ENCODE peak calls at places on chromosomes 11 and 22, in nine cellular contexts. Y, M, R, P, C, O, I, X and H are unnamed samples.

GRCh38 chr11:65058012-65058411 is 341 bp downstream of the NAALADL1 start:
- DNase-seq in Y (no peak), M (no peak), R (no peak), P (no peak), C (no peak), O (no peak), I (no peak), X (no peak), H (no peak)

GRCh38 chr11:134658481-134659080 is 246.5 kb upstream of the B3GAT1 start:
- DNase-seq in Y (no peak), M (no peak), R (no peak), P (no peak), C (no peak), O (no peak), I (peak; percentile 62), X (no peak), H (peak; percentile 21)

GRCh38 chr11:36253238-36253637 is 36.0 kb downstream of the COMMD9 start:
- DNase-seq in Y (peak; percentile 80), M (no peak), R (no peak), P (no peak), C (no peak), O (no peak), I (no peak), X (no peak), H (no peak)

GRCh38 chr22:49776053-49776511 is 51.6 kb downstream of the BRD1 start:
- DNase-seq in Y (no peak), M (no peak), R (no peak), P (no peak), C (no peak), O (no peak), I (no peak), X (no peak), H (no peak)

GRCh38 chr11:123261345-123262106 is 66.5 kb upstream of the CLMP start:
- DNase-seq in Y (peak; percentile 89), M (peak; percentile 92), R (peak; percentile 92), P (peak; percentile 40), C (peak; percentile 62), O (peak; percentile 41), I (no peak), X (peak; percentile 79), H (peak; percentile 88)

GRCh38 chr11:14380947-14381555 is 22.1 kb upstream of the RRAS2 start:
- DNase-seq in Y (peak; percentile 55), M (peak; percentile 75), R (peak; percentile 90), P (peak; percentile 22), C (no peak), O (peak; percentile 35), I (no peak), X (peak; percentile 46), H (peak; percentile 40)

GRCh38 chr11:110776091-110776490 is 63.9 kb upstream of the ARHGAP20 start:
- DNase-seq in Y (no peak), M (no peak), R (no peak), P (no peak), C (no peak), O (no peak), I (no peak), X (no peak), H (no peak)

GRCh38 chr11:69398529-69399492 is 82.7 kb upstream of the LINC01488 start:
- DNase-seq in Y (no peak), M (peak; percentile 45), R (peak; percentile 41), P (no peak), C (no peak), O (peak; percentile 57), I (no peak), X (no peak), H (no peak)

GRCh38 chr11:104332110-104332509 is 168.2 kb upstream of the PDGFD start:
- DNase-seq in Y (peak; percentile 49), M (peak; percentile 28), R (no peak), P (peak; percentile 5), C (peak; percentile 32), O (no peak), I (no peak), X (no peak), H (peak; percentile 53)

GRCh38 chr22:23204541-23205157 is 24.3 kb downstream of the BCR start:
- DNase-seq in Y (no peak), M (no peak), R (peak; percentile 77), P (no peak), C (no peak), O (no peak), I (no peak), X (no peak), H (no peak)

GRCh38 chr11:120942701-120943100 is 81.2 kb upstream of the TBCEL start:
- DNase-seq in Y (no peak), M (no peak), R (no peak), P (no peak), C (no peak), O (no peak), I (no peak), X (no peak), H (no peak)

GRCh38 chr11:120938255-120938654 is 85.6 kb upstream of the TBCEL start:
- DNase-seq in Y (no peak), M (no peak), R (no peak), P (no peak), C (no peak), O (no peak), I (no peak), X (no peak), H (no peak)

GRCh38 chr11:120937501-120937900 is 86.4 kb upstream of the TBCEL start:
- DNase-seq in Y (no peak), M (no peak), R (no peak), P (no peak), C (no peak), O (no peak), I (no peak), X (no peak), H (no peak)

GRCh38 chr11:120941000-120941399 is 82.9 kb upstream of the TBCEL start:
- DNase-seq in Y (no peak), M (no peak), R (peak; percentile 16), P (no peak), C (no peak), O (peak; percentile 20), I (no peak), X (no peak), H (no peak)

GRCh38 chr11:120940297-120940847 is 83.5 kb upstream of the TBCEL start:
- DNase-seq in Y (no peak), M (no peak), R (peak; percentile 25), P (no peak), C (no peak), O (peak; percentile 56), I (no peak), X (no peak), H (no peak)
- H3K36me3 ChIP-seq in Y (no peaks in the 10 kb centered on the region), M (no peaks in the 10 kb centered on the region), R (no peaks in the 10 kb centered on the region), P (no peaks in the 10 kb centered on the region), C (no peaks in the 10 kb centered on the region), O (no peaks in the 10 kb centered on the region), I (no peaks in the 10 kb centered on the region), X (no peaks in the 10 kb centered on the region), H (no peaks in the 10 kb centered on the region)

GRCh38 chr11:120339394-120339890 is 3.2 kb downstream of the ARHGEF12 start:
- DNase-seq in Y (peak; percentile 48), M (peak; percentile 18), R (no peak), P (peak; percentile 40), C (no peak), O (no peak), I (no peak), X (peak; percentile 60), H (no peak)

GRCh38 chr11:120336641-120337132 is 474 bp downstream of the ARHGEF12 start:
- DNase-seq in Y (peak; percentile 61), M (peak; percentile 78), R (no peak), P (no peak), C (no peak), O (no peak), I (no peak), X (peak; percentile 56), H (peak; percentile 61)

GRCh38 chr11:120335928-120336640 is at the start of gene ARHGEF12:
- DNase-seq in Y (peak; percentile 97), M (peak; percentile 98), R (peak; percentile 98), P (peak; percentile 88), C (peak; percentile 93), O (peak; percentile 98), I (peak; percentile 97), X (peak; percentile 96), H (peak; percentile 99)

GRCh38 chr11:120337133-120337895 is 1.1 kb downstream of the ARHGEF12 start:
- DNase-seq in Y (peak; percentile 30), M (peak; percentile 41), R (no peak), P (peak; percentile 62), C (no peak), O (no peak), I (no peak), X (peak; percentile 46), H (peak; percentile 54)

DNA sequence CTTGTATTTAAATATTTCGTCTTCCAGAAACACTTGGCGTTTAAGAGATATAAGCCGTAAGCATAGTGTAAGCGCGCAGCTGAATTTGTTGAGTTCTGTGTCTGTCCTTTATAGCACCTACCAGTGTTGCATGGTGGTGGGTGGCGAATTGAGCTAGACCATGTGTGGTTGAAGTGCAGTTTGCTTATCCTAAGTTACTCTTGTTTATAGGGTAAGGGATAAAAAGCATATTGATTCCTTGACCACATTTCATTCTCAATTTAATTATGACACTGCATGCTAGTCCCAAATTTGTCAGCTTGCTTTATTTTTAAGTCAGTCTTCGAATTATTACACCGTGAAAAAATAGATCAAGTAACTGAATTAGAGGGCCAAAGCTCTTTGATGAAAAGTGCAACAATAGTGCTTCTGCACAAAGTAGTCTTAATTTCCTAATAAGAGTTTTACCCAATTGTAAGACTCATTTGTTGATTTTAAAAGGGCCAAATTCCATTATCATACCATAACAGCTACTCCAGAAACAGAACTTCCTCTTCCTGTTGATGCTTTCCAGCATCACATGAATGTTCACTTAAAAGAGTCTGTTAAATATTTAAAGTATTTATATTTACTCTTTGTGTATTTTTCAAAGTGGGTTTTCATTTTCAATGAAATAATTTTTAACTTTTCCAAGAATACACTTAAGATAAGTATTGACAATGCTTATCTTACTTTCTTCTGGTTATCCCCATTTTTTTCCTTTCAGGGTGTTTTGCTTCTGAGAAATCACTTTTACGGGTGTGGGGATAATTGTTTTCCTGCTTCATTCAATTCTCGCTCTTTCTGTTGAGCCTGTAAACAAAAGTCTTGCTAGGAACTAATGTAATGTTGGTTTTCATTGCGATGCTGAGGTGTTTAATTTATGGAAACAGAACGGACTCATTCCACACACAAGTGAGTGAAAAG is 2.0 kb downstream of the ARHGEF12 start:
- DNase-seq in Y (peak; percentile 36), M (peak; percentile 14), R (no peak), P (peak; percentile 27), C (no peak), O (no peak), I (no peak), X (peak; percentile 34), H (no peak)
- H3K4me1 ChIP-seq in Y (peaks cover 6% of the 10 kb centered on the region), M (peaks cover 28% of the 10 kb centered on the region), R (peaks cover 19% of the 10 kb centered on the region), P (peaks cover 49% of the 10 kb centered on the region), C (peaks cover 44% of the 10 kb centered on the region), O (peaks cover 29% of the 10 kb centered on the region), I (peaks cover 71% of the 10 kb centered on the region), X (peaks cover 40% of the 10 kb centered on the region), H (peaks cover 18% of the 10 kb centered on the region)

GRCh38 chr22:31300896-31301295 is 8.6 kb upstream of the PIK3IP1 start:
- DNase-seq in Y (no peak), M (no peak), R (no peak), P (peak; percentile 41), C (no peak), O (no peak), I (no peak), X (no peak), H (no peak)
- H3K4me3 ChIP-seq in Y (no peak overlapping the region), M (no peak overlapping the region), R (no peak overlapping the region), P (no peak overlapping the region), C (no peak overlapping the region), O (no peak overlapping the region), I (no peak overlapping the region), X (no peak overlapping the region), H (no peak overlapping the region)

DNA sequence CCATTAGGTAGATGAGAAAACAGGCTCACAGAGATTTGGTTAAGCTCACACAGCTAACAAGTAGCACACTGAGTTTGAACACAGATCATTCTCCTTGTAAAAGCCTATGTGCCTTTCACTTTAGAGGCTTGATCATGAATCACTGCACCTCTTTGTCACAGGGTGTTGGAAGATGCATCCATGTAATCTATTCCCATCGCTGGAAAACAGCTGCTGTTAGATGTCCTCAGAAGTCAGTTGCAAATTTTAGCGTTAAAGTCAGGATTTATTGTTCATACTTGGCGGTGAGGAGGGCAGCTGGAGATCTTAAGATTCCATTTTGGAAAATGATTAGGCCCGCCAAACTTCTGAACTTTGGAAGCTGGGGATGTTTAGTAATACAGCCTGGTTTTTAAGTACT is 2.6 kb downstream of the CNTF start:
- DNase-seq in Y (no peak), M (no peak), R (no peak), P (no peak), C (no peak), O (no peak), I (no peak), X (no peak), H (no peak)
- H3K36me3 ChIP-seq in Y (peaks cover 9% of the 10 kb centered on the region), M (peaks cover 4% of the 10 kb centered on the region), R (peaks cover 50% of the 10 kb centered on the region), P (peaks cover 44% of the 10 kb centered on the region), C (peaks cover 32% of the 10 kb centered on the region), O (peaks cover 25% of the 10 kb centered on the region), I (peaks cover 51% of the 10 kb centered on the region), X (no peaks in the 10 kb centered on the region), H (peaks cover 3% of the 10 kb centered on the region)